ENCODE peak calls at places on chromosome 6, in seven cellular contexts. One of them, this sample, is unnamed.
A peak's percentile ranks its signal among the peaks of the same experiment; 100 is the strongest.

GRCh38 chr6:165605182-165605875 is 57.7 kb downstream of the PDE10A start:
- DNase-seq in K562: no peak
- DNase-seq in SK-N-SH: no peak
- DNase-seq in GM12892: no peak
- DNase-seq in H1: no peak
- DNase-seq in HepG2: no peak
- DNase-seq in GM12878: no peak
- DNase-seq in this sample: no peak

GRCh38 chr6:168048724-168049025 is 30.3 kb downstream of the FRMD1 start:
- DNase-seq in GM12878: no peak
- DNase-seq in H1: no peak
- DNase-seq in HepG2: no peak
- DNase-seq in GM12892: no peak
- DNase-seq in SK-N-SH: no peak
- DNase-seq in K562: no peak
- DNase-seq in this sample: no peak

GRCh38 chr6:1729133-1729751 is 119.5 kb downstream of the FOXC1 start:
- DNase-seq in H1: no peak
- DNase-seq in GM12878: no peak
- DNase-seq in K562: no peak
- DNase-seq in GM12892: no peak
- DNase-seq in SK-N-SH: no peak
- DNase-seq in HepG2: no peak
- DNase-seq in this sample: no peak

GRCh38 chr6:81772741-81773140 is 20.3 kb upstream of the TENT5A start:
- DNase-seq in GM12878: peak; percentile 45
- DNase-seq in GM12892: no peak
- DNase-seq in H1: no peak
- DNase-seq in HepG2: no peak
- DNase-seq in K562: no peak
- DNase-seq in SK-N-SH: no peak
- DNase-seq in this sample: no peak

GRCh38 chr6:7777062-7777461 is 51.2 kb downstream of the BMP6 start:
- DNase-seq in K562: no peak
- DNase-seq in SK-N-SH: no peak
- DNase-seq in GM12878: no peak
- DNase-seq in HepG2: peak; percentile 5
- DNase-seq in H1: no peak
- DNase-seq in GM12892: no peak
- DNase-seq in this sample: no peak

GRCh38 chr6:13787146-13787545 is 27.2 kb downstream of the MCUR1 start:
- DNase-seq in GM12892: no peak
- DNase-seq in GM12878: no peak
- DNase-seq in K562: no peak
- DNase-seq in H1: peak; percentile 30
- DNase-seq in SK-N-SH: no peak
- DNase-seq in HepG2: no peak
- DNase-seq in this sample: no peak

GRCh38 chr6:106693343-106693742 is 64.0 kb downstream of the QRSL1 start:
- DNase-seq in GM12892: no peak
- DNase-seq in SK-N-SH: no peak
- DNase-seq in GM12878: no peak
- DNase-seq in K562: no peak
- DNase-seq in HepG2: no peak
- DNase-seq in H1: no peak
- DNase-seq in this sample: no peak

GRCh38 chr6:79574636-79575035 is 37.4 kb upstream of the LCA5 start:
- DNase-seq in GM12892: no peak
- DNase-seq in H1: no peak
- DNase-seq in GM12878: no peak
- DNase-seq in HepG2: peak; percentile 84
- DNase-seq in SK-N-SH: no peak
- DNase-seq in K562: peak; percentile 22
- DNase-seq in this sample: no peak

GRCh38 chr6:35550437-35550836 is 37.7 kb upstream of the TULP1 start:
- DNase-seq in GM12892: no peak
- DNase-seq in HepG2: no peak
- DNase-seq in H1: no peak
- DNase-seq in SK-N-SH: no peak
- DNase-seq in GM12878: no peak
- DNase-seq in K562: no peak
- DNase-seq in this sample: no peak

GRCh38 chr6:110703906-110704594 is 111.2 kb downstream of the CDK19 start:
- DNase-seq in HepG2: peak; percentile 90
- DNase-seq in K562: no peak
- DNase-seq in SK-N-SH: no peak
- DNase-seq in GM12878: no peak
- DNase-seq in H1: no peak
- DNase-seq in GM12892: no peak
- DNase-seq in this sample: no peak

GRCh38 chr6:32709625-32710024 is 31.6 kb upstream of the HLA-DQA2 start:
- DNase-seq in H1: no peak
- DNase-seq in SK-N-SH: no peak
- DNase-seq in GM12892: no peak
- DNase-seq in HepG2: no peak
- DNase-seq in K562: no peak
- DNase-seq in GM12878: no peak
- DNase-seq in this sample: no peak

GRCh38 chr6:19714415-19715165 is 122.6 kb upstream of the ID4 start:
- DNase-seq in SK-N-SH: no peak
- DNase-seq in GM12878: no peak
- DNase-seq in H1: no peak
- DNase-seq in GM12892: no peak
- DNase-seq in HepG2: no peak
- DNase-seq in K562: no peak
- DNase-seq in this sample: no peak

GRCh38 chr6:1201547-1202200 is 110.2 kb upstream of the FOXQ1 start:
- DNase-seq in H1: no peak
- DNase-seq in GM12892: no peak
- DNase-seq in K562: no peak
- DNase-seq in GM12878: no peak
- DNase-seq in SK-N-SH: no peak
- DNase-seq in HepG2: no peak
- DNase-seq in this sample: no peak

GRCh38 chr6:9346923-9347322 is 911.6 kb upstream of the SLC35B3 start:
- DNase-seq in K562: no peak
- DNase-seq in GM12892: no peak
- DNase-seq in SK-N-SH: no peak
- DNase-seq in H1: no peak
- DNase-seq in HepG2: no peak
- DNase-seq in GM12878: no peak
- DNase-seq in this sample: no peak

GRCh38 chr6:65631711-65632110 is 75.3 kb downstream of the EYS start:
- DNase-seq in K562: no peak
- DNase-seq in GM12878: no peak
- DNase-seq in GM12892: no peak
- DNase-seq in SK-N-SH: no peak
- DNase-seq in HepG2: no peak
- DNase-seq in H1: no peak
- DNase-seq in this sample: no peak

GRCh38 chr6:27078734-27079357 is 168.7 kb upstream of the PRSS16 start:
- DNase-seq in GM12892: no peak
- DNase-seq in SK-N-SH: peak; percentile 52
- DNase-seq in K562: peak; percentile 81
- DNase-seq in H1: peak; percentile 83
- DNase-seq in HepG2: peak; percentile 75
- DNase-seq in GM12878: peak; percentile 57
- DNase-seq in this sample: no peak

GRCh38 chr6:21756487-21756886 is 162.9 kb downstream of the SOX4 start:
- DNase-seq in HepG2: no peak
- DNase-seq in GM12892: no peak
- DNase-seq in H1: no peak
- DNase-seq in SK-N-SH: no peak
- DNase-seq in K562: no peak
- DNase-seq in GM12878: no peak
- DNase-seq in this sample: no peak

GRCh38 chr6:137951064-137951597 is 84.1 kb downstream of the TNFAIP3 start:
- DNase-seq in GM12878: no peak
- DNase-seq in HepG2: no peak
- DNase-seq in GM12892: no peak
- DNase-seq in SK-N-SH: no peak
- DNase-seq in H1: no peak
- DNase-seq in K562: no peak
- DNase-seq in this sample: no peak

GRCh38 chr6:73079611-73079955 is 145.7 kb downstream of the KHDC1L start:
- DNase-seq in H1: no peak
- DNase-seq in HepG2: no peak
- DNase-seq in GM12878: no peak
- DNase-seq in GM12892: no peak
- DNase-seq in K562: no peak
- DNase-seq in SK-N-SH: no peak
- DNase-seq in this sample: no peak

GRCh38 chr6:125924169-125924568 is 32.4 kb upstream of the HINT3 start:
- DNase-seq in H1: no peak
- DNase-seq in HepG2: no peak
- DNase-seq in SK-N-SH: no peak
- DNase-seq in K562: peak; percentile 76
- DNase-seq in GM12878: no peak
- DNase-seq in GM12892: no peak
- DNase-seq in this sample: no peak

GRCh38 chr6:17454316-17455005 is 61.1 kb downstream of the CAP2 start:
- DNase-seq in GM12892: no peak
- DNase-seq in HepG2: no peak
- DNase-seq in K562: no peak
- DNase-seq in SK-N-SH: no peak
- DNase-seq in GM12878: no peak
- DNase-seq in H1: no peak
- DNase-seq in this sample: no peak

GRCh38 chr6:19327684-19328083 is 509.5 kb upstream of the ID4 start:
- DNase-seq in HepG2: no peak
- DNase-seq in SK-N-SH: no peak
- DNase-seq in K562: no peak
- DNase-seq in GM12892: no peak
- DNase-seq in H1: no peak
- DNase-seq in GM12878: no peak
- DNase-seq in this sample: no peak

GRCh38 chr6:87945966-87946365 is 101.7 kb upstream of the SPACA1 start:
- DNase-seq in GM12892: no peak
- DNase-seq in HepG2: no peak
- DNase-seq in GM12878: no peak
- DNase-seq in SK-N-SH: no peak
- DNase-seq in H1: no peak
- DNase-seq in K562: no peak
- DNase-seq in this sample: no peak

GRCh38 chr6:156687875-156688549 is 89.2 kb upstream of the ARID1B start:
- DNase-seq in GM12878: no peak
- DNase-seq in SK-N-SH: peak; percentile 58
- DNase-seq in HepG2: no peak
- DNase-seq in GM12892: no peak
- DNase-seq in K562: peak; percentile 83
- DNase-seq in H1: peak; percentile 61
- DNase-seq in this sample: no peak

GRCh38 chr6:131383421-131384411 is 189.3 kb upstream of the ARG1 start:
- DNase-seq in GM12892: no peak
- DNase-seq in HepG2: no peak
- DNase-seq in H1: no peak
- DNase-seq in GM12878: no peak
- DNase-seq in SK-N-SH: no peak
- DNase-seq in K562: no peak
- DNase-seq in this sample: no peak
- TF ChIP-seq TAF1 in GM12892: no peak
- TF ChIP-seq TAF1 in HepG2: no peak
- TF ChIP-seq TAF1 in H1: no peak
- TF ChIP-seq TAF1 in GM12878: no peak
- TF ChIP-seq TAF1 in SK-N-SH: no peak
- TF ChIP-seq TAF1 in K562: no peak
- TF ChIP-seq TAF1 in this sample: no peak

GRCh38 chr6:149766156-149766768 is 16.7 kb downstream of the PCMT1 start:
- DNase-seq in SK-N-SH: no peak
- DNase-seq in GM12878: no peak
- DNase-seq in K562: no peak
- DNase-seq in GM12892: no peak
- DNase-seq in H1: no peak
- DNase-seq in HepG2: no peak
- DNase-seq in this sample: no peak
- TF ChIP-seq POLR2AphosphoS5 in SK-N-SH: no peak
- TF ChIP-seq POLR2AphosphoS5 in GM12878: no peak
- TF ChIP-seq POLR2AphosphoS5 in K562: no peak
- TF ChIP-seq POLR2AphosphoS5 in GM12892: no peak
- TF ChIP-seq POLR2AphosphoS5 in H1: no peak
- TF ChIP-seq POLR2AphosphoS5 in HepG2: no peak
- TF ChIP-seq POLR2AphosphoS5 in this sample: no peak

DNA sequence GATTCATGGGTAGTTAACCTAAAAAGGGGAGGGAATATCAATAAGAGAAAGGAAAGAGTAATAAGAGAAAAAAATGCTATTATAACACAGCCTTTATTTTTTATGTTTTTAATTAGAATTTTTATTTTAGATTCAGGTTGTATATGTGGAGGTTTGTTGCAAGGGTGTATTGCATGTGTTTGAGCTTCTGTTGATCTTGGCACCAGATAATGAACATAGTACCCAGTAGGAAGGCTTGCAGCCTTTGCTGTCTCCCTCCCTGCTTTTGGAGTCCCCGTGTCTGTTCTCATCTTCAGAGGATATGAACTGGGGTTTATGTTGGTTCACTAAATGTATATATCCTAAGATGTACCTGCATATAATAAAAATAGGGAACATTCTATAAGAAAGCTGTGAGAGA is 250.0 kb downstream of the UST start:
- DNase-seq in SK-N-SH: no peak
- DNase-seq in GM12892: no peak
- DNase-seq in HepG2: no peak
- DNase-seq in H1: no peak
- DNase-seq in GM12878: no peak
- DNase-seq in K562: no peak
- DNase-seq in this sample: no peak
- TF ChIP-seq TAF1 in SK-N-SH: no peak
- TF ChIP-seq TAF1 in GM12892: no peak
- TF ChIP-seq TAF1 in HepG2: no peak
- TF ChIP-seq TAF1 in H1: no peak
- TF ChIP-seq TAF1 in GM12878: no peak
- TF ChIP-seq TAF1 in K562: no peak
- TF ChIP-seq TAF1 in this sample: no peak

GRCh38 chr6:4909063-4909645 is 94.7 kb downstream of the RPP40 start:
- DNase-seq in SK-N-SH: no peak
- DNase-seq in GM12892: no peak
- DNase-seq in GM12878: no peak
- DNase-seq in HepG2: no peak
- DNase-seq in K562: no peak
- DNase-seq in H1: no peak
- DNase-seq in this sample: no peak
- TF ChIP-seq POLR2AphosphoS5 in SK-N-SH: no peak
- TF ChIP-seq POLR2AphosphoS5 in GM12892: no peak
- TF ChIP-seq POLR2AphosphoS5 in GM12878: no peak
- TF ChIP-seq POLR2AphosphoS5 in HepG2: no peak
- TF ChIP-seq POLR2AphosphoS5 in K562: no peak
- TF ChIP-seq POLR2AphosphoS5 in H1: no peak
- TF ChIP-seq POLR2AphosphoS5 in this sample: no peak

GRCh38 chr6:121688974-121689373 is 253.5 kb downstream of the GJA1 start:
- DNase-seq in K562: no peak
- DNase-seq in GM12892: no peak
- DNase-seq in SK-N-SH: no peak
- DNase-seq in H1: no peak
- DNase-seq in HepG2: no peak
- DNase-seq in GM12878: no peak
- DNase-seq in this sample: no peak

GRCh38 chr6:121682666-121683065 is 247.2 kb downstream of the GJA1 start:
- DNase-seq in HepG2: no peak
- DNase-seq in SK-N-SH: no peak
- DNase-seq in GM12878: no peak
- DNase-seq in K562: no peak
- DNase-seq in GM12892: no peak
- DNase-seq in H1: no peak
- DNase-seq in this sample: no peak

GRCh38 chr6:121691126-121691540 is 255.7 kb downstream of the GJA1 start:
- DNase-seq in GM12878: no peak
- DNase-seq in GM12892: no peak
- DNase-seq in K562: no peak
- DNase-seq in HepG2: no peak
- DNase-seq in H1: no peak
- DNase-seq in SK-N-SH: no peak
- DNase-seq in this sample: no peak

GRCh38 chr6:121686611-121687023 is 251.2 kb downstream of the GJA1 start:
- DNase-seq in K562: peak; percentile 46
- DNase-seq in GM12878: no peak
- DNase-seq in SK-N-SH: no peak
- DNase-seq in HepG2: no peak
- DNase-seq in H1: peak; percentile 62
- DNase-seq in GM12892: no peak
- DNase-seq in this sample: no peak
- TF ChIP-seq TAF1 in K562: no peak
- TF ChIP-seq TAF1 in GM12878: no peak
- TF ChIP-seq TAF1 in SK-N-SH: no peak
- TF ChIP-seq TAF1 in HepG2: no peak
- TF ChIP-seq TAF1 in H1: no peak
- TF ChIP-seq TAF1 in GM12892: no peak
- TF ChIP-seq TAF1 in this sample: no peak